ENCODE peak calls at places on chromosomes 1 and 21, in six cellular contexts. One of them, this sample, is unnamed.

GRCh38 chr1:8870605-8871538 is 7.6 kb downstream of the ENO1 start:
- DNase-seq in activated gamma-delta T cell: no peak
- DNase-seq in AML-193: no peak
- DNase-seq in PC-3: peak
- DNase-seq in heart left ventricle: no peak
- DNase-seq in CD8-positive, alpha-beta T cell: no peak
- DNase-seq in this sample: peak

GRCh38 chr1:167629681-167630567 is at the start of gene RCSD1:
- DNase-seq in activated gamma-delta T cell: peak
- DNase-seq in AML-193: peak
- DNase-seq in PC-3: no peak
- DNase-seq in heart left ventricle: peak
- DNase-seq in CD8-positive, alpha-beta T cell: peak
- DNase-seq in this sample: peak

GRCh38 chr21:32283001-32283400 is 4.2 kb upstream of the MIS18A start:
- DNase-seq in activated gamma-delta T cell: no peak
- DNase-seq in AML-193: no peak
- DNase-seq in PC-3: no peak
- DNase-seq in heart left ventricle: no peak
- DNase-seq in CD8-positive, alpha-beta T cell: no peak
- DNase-seq in this sample: no peak

GRCh38 chr1:118364882-118365281 is 179.9 kb upstream of the SPAG17 start:
- DNase-seq in activated gamma-delta T cell: no peak
- DNase-seq in AML-193: no peak
- DNase-seq in PC-3: no peak
- DNase-seq in heart left ventricle: no peak
- DNase-seq in CD8-positive, alpha-beta T cell: no peak
- DNase-seq in this sample: no peak

GRCh38 chr1:40389871-40390560 is 16.5 kb downstream of the SMAP2 start:
- DNase-seq in activated gamma-delta T cell: no peak
- DNase-seq in AML-193: no peak
- DNase-seq in PC-3: peak
- DNase-seq in heart left ventricle: no peak
- DNase-seq in CD8-positive, alpha-beta T cell: peak
- DNase-seq in this sample: peak

GRCh38 chr1:61967750-61968149 is 225.5 kb downstream of the PATJ start:
- DNase-seq in activated gamma-delta T cell: no peak
- DNase-seq in AML-193: no peak
- DNase-seq in PC-3: no peak
- DNase-seq in heart left ventricle: no peak
- DNase-seq in CD8-positive, alpha-beta T cell: no peak
- DNase-seq in this sample: no peak

GRCh38 chr1:246510147-246511030 is 3.3 kb upstream of the SMYD3 start:
- DNase-seq in activated gamma-delta T cell: no peak
- DNase-seq in AML-193: no peak
- DNase-seq in PC-3: no peak
- DNase-seq in heart left ventricle: no peak
- DNase-seq in CD8-positive, alpha-beta T cell: no peak
- DNase-seq in this sample: no peak

GRCh38 chr1:1161683-1162079 is 12.0 kb upstream of the TTLL10 start:
- DNase-seq in activated gamma-delta T cell: no peak
- DNase-seq in AML-193: no peak
- DNase-seq in PC-3: no peak
- DNase-seq in heart left ventricle: no peak
- DNase-seq in CD8-positive, alpha-beta T cell: no peak
- DNase-seq in this sample: no peak

GRCh38 chr1:228344631-228345072 is 62.0 kb downstream of the TRIM11 start:
- DNase-seq in activated gamma-delta T cell: no peak
- DNase-seq in AML-193: no peak
- DNase-seq in PC-3: peak
- DNase-seq in heart left ventricle: peak
- DNase-seq in CD8-positive, alpha-beta T cell: no peak
- DNase-seq in this sample: no peak

GRCh38 chr1:19676438-19676922 is 11.8 kb downstream of the HTR6 start:
- DNase-seq in activated gamma-delta T cell: no peak
- DNase-seq in AML-193: no peak
- DNase-seq in PC-3: peak
- DNase-seq in heart left ventricle: peak
- DNase-seq in CD8-positive, alpha-beta T cell: no peak
- DNase-seq in this sample: no peak

GRCh38 chr1:905071-905749 is 18.5 kb upstream of the SAMD11 start:
- DNase-seq in activated gamma-delta T cell: no peak
- DNase-seq in AML-193: no peak
- DNase-seq in PC-3: no peak
- DNase-seq in heart left ventricle: peak
- DNase-seq in CD8-positive, alpha-beta T cell: peak
- DNase-seq in this sample: peak

GRCh38 chr1:45304311-45305081 is 22.2 kb upstream of the HPDL start:
- DNase-seq in activated gamma-delta T cell: no peak
- DNase-seq in AML-193: no peak
- DNase-seq in PC-3: peak
- DNase-seq in heart left ventricle: no peak
- DNase-seq in CD8-positive, alpha-beta T cell: no peak
- DNase-seq in this sample: peak

GRCh38 chr1:27528701-27529637 is 39.0 kb upstream of the WASF2 start:
- DNase-seq in activated gamma-delta T cell: no peak
- DNase-seq in AML-193: no peak
- DNase-seq in PC-3: no peak
- DNase-seq in heart left ventricle: peak
- DNase-seq in CD8-positive, alpha-beta T cell: no peak
- DNase-seq in this sample: peak

GRCh38 chr1:201447911-201448871 is 20.8 kb downstream of the PHLDA3 start:
- DNase-seq in activated gamma-delta T cell: no peak
- DNase-seq in AML-193: no peak
- DNase-seq in PC-3: peak
- DNase-seq in heart left ventricle: peak
- DNase-seq in CD8-positive, alpha-beta T cell: peak
- DNase-seq in this sample: peak

GRCh38 chr1:112722601-112723510 is 7.7 kb upstream of the PPM1J start:
- DNase-seq in activated gamma-delta T cell: no peak
- DNase-seq in AML-193: peak
- DNase-seq in PC-3: no peak
- DNase-seq in heart left ventricle: no peak
- DNase-seq in CD8-positive, alpha-beta T cell: no peak
- DNase-seq in this sample: peak

GRCh38 chr1:16975838-16976237 is 4.6 kb downstream of the MFAP2 start:
- DNase-seq in activated gamma-delta T cell: no peak
- DNase-seq in AML-193: no peak
- DNase-seq in PC-3: no peak
- DNase-seq in heart left ventricle: no peak
- DNase-seq in CD8-positive, alpha-beta T cell: no peak
- DNase-seq in this sample: no peak

GRCh38 chr1:115210302-115210711 is 121.0 kb upstream of the TSPAN2 start:
- DNase-seq in activated gamma-delta T cell: no peak
- DNase-seq in AML-193: no peak
- DNase-seq in PC-3: peak
- DNase-seq in heart left ventricle: no peak
- DNase-seq in CD8-positive, alpha-beta T cell: no peak
- DNase-seq in this sample: no peak

GRCh38 chr1:53715478-53715877 is 23.5 kb downstream of the GLIS1 start:
- DNase-seq in activated gamma-delta T cell: no peak
- DNase-seq in AML-193: peak
- DNase-seq in PC-3: peak
- DNase-seq in heart left ventricle: no peak
- DNase-seq in CD8-positive, alpha-beta T cell: no peak
- DNase-seq in this sample: no peak

GRCh38 chr1:205214756-205215155 is 3.3 kb upstream of the DSTYK start:
- DNase-seq in activated gamma-delta T cell: no peak
- DNase-seq in AML-193: peak
- DNase-seq in PC-3: no peak
- DNase-seq in heart left ventricle: no peak
- DNase-seq in CD8-positive, alpha-beta T cell: no peak
- DNase-seq in this sample: no peak

GRCh38 chr1:183477986-183478781 is 5.9 kb downstream of the SMG7 start:
- DNase-seq in activated gamma-delta T cell: no peak
- DNase-seq in AML-193: peak
- DNase-seq in PC-3: no peak
- DNase-seq in heart left ventricle: no peak
- DNase-seq in CD8-positive, alpha-beta T cell: no peak
- DNase-seq in this sample: no peak

GRCh38 chr1:29033829-29034466 is 89.8 kb downstream of the TMEM200B start:
- DNase-seq in activated gamma-delta T cell: no peak
- DNase-seq in AML-193: peak
- DNase-seq in PC-3: peak
- DNase-seq in heart left ventricle: no peak
- DNase-seq in CD8-positive, alpha-beta T cell: no peak
- DNase-seq in this sample: no peak

GRCh38 chr1:70893381-70893780 is 154.2 kb downstream of the PTGER3 start:
- DNase-seq in activated gamma-delta T cell: no peak
- DNase-seq in AML-193: no peak
- DNase-seq in PC-3: no peak
- DNase-seq in heart left ventricle: no peak
- DNase-seq in CD8-positive, alpha-beta T cell: no peak
- DNase-seq in this sample: no peak

GRCh38 chr1:110888641-110889040 is 15.7 kb downstream of the CD53 start:
- DNase-seq in activated gamma-delta T cell: no peak
- DNase-seq in AML-193: no peak
- DNase-seq in PC-3: no peak
- DNase-seq in heart left ventricle: no peak
- DNase-seq in CD8-positive, alpha-beta T cell: no peak
- DNase-seq in this sample: no peak

GRCh38 chr1:174405219-174405618 is 42.5 kb upstream of the GPR52 start:
- DNase-seq in activated gamma-delta T cell: no peak
- DNase-seq in AML-193: no peak
- DNase-seq in PC-3: peak
- DNase-seq in heart left ventricle: no peak
- DNase-seq in CD8-positive, alpha-beta T cell: no peak
- DNase-seq in this sample: no peak

This sample was measured in upper lobe of left lung.